ENCODE peak calls at places on chromosome 6, in seven cellular contexts. One of them, this sample, is unnamed.

GRCh38 chr6:166769648-166770047 is 142.6 kb upstream of the RPS6KA2 start:
- DNase-seq in astrocyte: no peak
- DNase-seq in glutamatergic neuron: no peak
- DNase-seq in epithelial cell of esophagus: no peak
- DNase-seq in gastrocnemius medialis: no peak
- DNase-seq in cardiac muscle cell: no peak
- DNase-seq in right lobe of liver: no peak
- DNase-seq in this sample: no peak

GRCh38 chr6:50270427-50270826 is 220.7 kb upstream of the DEFB112 start:
- DNase-seq in astrocyte: no peak
- DNase-seq in glutamatergic neuron: no peak
- DNase-seq in epithelial cell of esophagus: peak; percentile 10
- DNase-seq in gastrocnemius medialis: no peak
- DNase-seq in cardiac muscle cell: no peak
- DNase-seq in right lobe of liver: no peak
- DNase-seq in this sample: no peak

GRCh38 chr6:167679137-167679736 is 147.5 kb upstream of the AFDN start:
- DNase-seq in astrocyte: no peak
- DNase-seq in glutamatergic neuron: no peak
- DNase-seq in epithelial cell of esophagus: no peak
- DNase-seq in gastrocnemius medialis: no peak
- DNase-seq in cardiac muscle cell: no peak
- DNase-seq in right lobe of liver: no peak
- DNase-seq in this sample: no peak

GRCh38 chr6:50851269-50851847 is 32.7 kb downstream of the TFAP2B start:
- DNase-seq in astrocyte: no peak
- DNase-seq in glutamatergic neuron: no peak
- DNase-seq in epithelial cell of esophagus: no peak
- DNase-seq in gastrocnemius medialis: no peak
- DNase-seq in cardiac muscle cell: no peak
- DNase-seq in right lobe of liver: no peak
- DNase-seq in this sample: no peak

GRCh38 chr6:130625825-130626500 is 201.2 kb upstream of the SMLR1 start:
- DNase-seq in astrocyte: peak; percentile 74
- DNase-seq in glutamatergic neuron: no peak
- DNase-seq in epithelial cell of esophagus: peak; percentile 13
- DNase-seq in gastrocnemius medialis: no peak
- DNase-seq in cardiac muscle cell: peak; percentile 17
- DNase-seq in right lobe of liver: no peak
- DNase-seq in this sample: no peak

GRCh38 chr6:162819284-162819683 is 91.5 kb downstream of the PACRG start:
- DNase-seq in astrocyte: no peak
- DNase-seq in glutamatergic neuron: no peak
- DNase-seq in epithelial cell of esophagus: no peak
- DNase-seq in gastrocnemius medialis: no peak
- DNase-seq in cardiac muscle cell: no peak
- DNase-seq in right lobe of liver: no peak
- DNase-seq in this sample: no peak

GRCh38 chr6:131135244-131136020 is at the start of gene AKAP7:
- DNase-seq in astrocyte: peak; percentile 48
- DNase-seq in glutamatergic neuron: peak; percentile 87
- DNase-seq in epithelial cell of esophagus: peak; percentile 51
- DNase-seq in gastrocnemius medialis: peak; percentile 62
- DNase-seq in cardiac muscle cell: peak; percentile 88
- DNase-seq in right lobe of liver: peak; percentile 84
- DNase-seq in this sample: peak; percentile 86

GRCh38 chr6:69570126-69570525 is 226.7 kb downstream of the LMBRD1 start:
- DNase-seq in astrocyte: peak; percentile 3
- DNase-seq in glutamatergic neuron: no peak
- DNase-seq in epithelial cell of esophagus: no peak
- DNase-seq in gastrocnemius medialis: no peak
- DNase-seq in cardiac muscle cell: no peak
- DNase-seq in right lobe of liver: no peak
- DNase-seq in this sample: no peak

GRCh38 chr6:77180367-77180766 is 282.9 kb downstream of the HTR1B start:
- DNase-seq in astrocyte: no peak
- DNase-seq in glutamatergic neuron: no peak
- DNase-seq in epithelial cell of esophagus: no peak
- DNase-seq in gastrocnemius medialis: no peak
- DNase-seq in cardiac muscle cell: no peak
- DNase-seq in right lobe of liver: no peak
- DNase-seq in this sample: no peak

GRCh38 chr6:129498950-129499870 is 210.8 kb downstream of the ARHGAP18 start:
- DNase-seq in astrocyte: peak; percentile 46
- DNase-seq in glutamatergic neuron: no peak
- DNase-seq in epithelial cell of esophagus: peak; percentile 71
- DNase-seq in gastrocnemius medialis: no peak
- DNase-seq in cardiac muscle cell: peak; percentile 70
- DNase-seq in right lobe of liver: no peak
- DNase-seq in this sample: peak; percentile 68

GRCh38 chr6:20447581-20448132 is 46.0 kb downstream of the E2F3 start:
- DNase-seq in astrocyte: no peak
- DNase-seq in glutamatergic neuron: no peak
- DNase-seq in epithelial cell of esophagus: no peak
- DNase-seq in gastrocnemius medialis: no peak
- DNase-seq in cardiac muscle cell: no peak
- DNase-seq in right lobe of liver: no peak
- DNase-seq in this sample: no peak

GRCh38 chr6:150928882-150929281 is 63.4 kb downstream of the MTHFD1L start:
- DNase-seq in astrocyte: no peak
- DNase-seq in glutamatergic neuron: peak; percentile 21
- DNase-seq in epithelial cell of esophagus: no peak
- DNase-seq in gastrocnemius medialis: no peak
- DNase-seq in cardiac muscle cell: no peak
- DNase-seq in right lobe of liver: no peak
- DNase-seq in this sample: no peak

GRCh38 chr6:73606428-73606827 is 47.4 kb downstream of the SLC17A5 start:
- DNase-seq in astrocyte: no peak
- DNase-seq in glutamatergic neuron: no peak
- DNase-seq in epithelial cell of esophagus: no peak
- DNase-seq in gastrocnemius medialis: no peak
- DNase-seq in cardiac muscle cell: no peak
- DNase-seq in right lobe of liver: no peak
- DNase-seq in this sample: peak; percentile 10

GRCh38 chr6:32187009-32187709 is 2.8 kb downstream of the PBX2 start:
- DNase-seq in astrocyte: no peak
- DNase-seq in glutamatergic neuron: no peak
- DNase-seq in epithelial cell of esophagus: no peak
- DNase-seq in gastrocnemius medialis: no peak
- DNase-seq in cardiac muscle cell: no peak
- DNase-seq in right lobe of liver: no peak
- DNase-seq in this sample: no peak
- TF ChIP-seq CTCF in astrocyte: no peak
- TF ChIP-seq CTCF in glutamatergic neuron: no peak
- TF ChIP-seq CTCF in epithelial cell of esophagus: no peak
- TF ChIP-seq CTCF in gastrocnemius medialis: no peak
- TF ChIP-seq CTCF in cardiac muscle cell: no peak
- TF ChIP-seq CTCF in right lobe of liver: no peak
- TF ChIP-seq CTCF in this sample: no peak

GRCh38 chr6:54878705-54879104 is 32.1 kb downstream of the FAM83B start:
- DNase-seq in astrocyte: no peak
- DNase-seq in glutamatergic neuron: no peak
- DNase-seq in epithelial cell of esophagus: no peak
- DNase-seq in gastrocnemius medialis: no peak
- DNase-seq in cardiac muscle cell: no peak
- DNase-seq in right lobe of liver: no peak
- DNase-seq in this sample: no peak
- TF ChIP-seq CTCF in astrocyte: no peak
- TF ChIP-seq CTCF in glutamatergic neuron: no peak
- TF ChIP-seq CTCF in epithelial cell of esophagus: no peak
- TF ChIP-seq CTCF in gastrocnemius medialis: no peak
- TF ChIP-seq CTCF in cardiac muscle cell: no peak
- TF ChIP-seq CTCF in right lobe of liver: no peak
- TF ChIP-seq CTCF in this sample: peak; percentile 23

GRCh38 chr6:1256435-1257008 is 55.4 kb upstream of the FOXQ1 start:
- DNase-seq in astrocyte: no peak
- DNase-seq in glutamatergic neuron: no peak
- DNase-seq in epithelial cell of esophagus: no peak
- DNase-seq in gastrocnemius medialis: no peak
- DNase-seq in cardiac muscle cell: no peak
- DNase-seq in right lobe of liver: no peak
- DNase-seq in this sample: no peak
- TF ChIP-seq CTCF in astrocyte: no peak
- TF ChIP-seq CTCF in glutamatergic neuron: no peak
- TF ChIP-seq CTCF in epithelial cell of esophagus: no peak
- TF ChIP-seq CTCF in gastrocnemius medialis: no peak
- TF ChIP-seq CTCF in cardiac muscle cell: no peak
- TF ChIP-seq CTCF in right lobe of liver: no peak
- TF ChIP-seq CTCF in this sample: no peak

DNA sequence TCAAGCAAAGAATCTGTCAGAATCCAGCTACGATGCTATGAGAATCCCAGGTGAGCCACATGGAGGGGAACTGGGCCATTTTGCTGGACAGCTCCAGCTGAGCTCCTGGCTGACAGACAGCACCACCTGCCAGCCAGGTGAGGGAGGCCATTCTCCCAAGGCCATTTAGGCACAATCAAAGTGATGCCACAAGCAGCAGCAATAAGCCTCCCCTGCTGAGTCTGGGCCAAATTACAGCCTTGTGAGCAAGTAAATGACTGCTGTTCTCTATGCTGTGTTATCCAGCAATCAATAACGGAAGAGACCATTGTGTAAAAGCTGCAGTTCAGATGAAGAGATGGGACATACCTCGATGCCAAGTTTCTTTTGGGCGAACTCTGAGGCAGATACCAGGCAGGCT is 14.1 kb upstream of the SCGN start:
- DNase-seq in astrocyte: no peak
- DNase-seq in glutamatergic neuron: no peak
- DNase-seq in epithelial cell of esophagus: peak; percentile 42
- DNase-seq in gastrocnemius medialis: no peak
- DNase-seq in cardiac muscle cell: no peak
- DNase-seq in right lobe of liver: peak; percentile 60
- DNase-seq in this sample: peak; percentile 47
- TF ChIP-seq CTCF in astrocyte: no peak
- TF ChIP-seq CTCF in glutamatergic neuron: no peak
- TF ChIP-seq CTCF in epithelial cell of esophagus: peak; percentile 42
- TF ChIP-seq CTCF in gastrocnemius medialis: no peak
- TF ChIP-seq CTCF in cardiac muscle cell: no peak
- TF ChIP-seq CTCF in right lobe of liver: no peak
- TF ChIP-seq CTCF in this sample: no peak

GRCh38 chr6:32146287-32146686 is 5.5 kb downstream of the PRRT1 start:
- DNase-seq in astrocyte: no peak
- DNase-seq in glutamatergic neuron: no peak
- DNase-seq in epithelial cell of esophagus: peak; percentile 41
- DNase-seq in gastrocnemius medialis: no peak
- DNase-seq in cardiac muscle cell: peak; percentile 33
- DNase-seq in right lobe of liver: no peak
- DNase-seq in this sample: no peak
- TF ChIP-seq CTCF in astrocyte: no peak
- TF ChIP-seq CTCF in glutamatergic neuron: no peak
- TF ChIP-seq CTCF in epithelial cell of esophagus: no peak
- TF ChIP-seq CTCF in gastrocnemius medialis: no peak
- TF ChIP-seq CTCF in cardiac muscle cell: no peak
- TF ChIP-seq CTCF in right lobe of liver: no peak
- TF ChIP-seq CTCF in this sample: no peak

GRCh38 chr6:18985061-18985460 is 597.9 kb downstream of the RNF144B start:
- DNase-seq in astrocyte: no peak
- DNase-seq in glutamatergic neuron: no peak
- DNase-seq in epithelial cell of esophagus: no peak
- DNase-seq in gastrocnemius medialis: no peak
- DNase-seq in cardiac muscle cell: no peak
- DNase-seq in right lobe of liver: no peak
- DNase-seq in this sample: no peak

GRCh38 chr6:18985958-18986357 is 598.8 kb downstream of the RNF144B start:
- DNase-seq in astrocyte: no peak
- DNase-seq in glutamatergic neuron: no peak
- DNase-seq in epithelial cell of esophagus: no peak
- DNase-seq in gastrocnemius medialis: no peak
- DNase-seq in cardiac muscle cell: no peak
- DNase-seq in right lobe of liver: no peak
- DNase-seq in this sample: no peak

GRCh38 chr6:18990313-18990978 is 603.3 kb downstream of the RNF144B start:
- DNase-seq in astrocyte: peak; percentile 25
- DNase-seq in glutamatergic neuron: peak; percentile 92
- DNase-seq in epithelial cell of esophagus: peak; percentile 66
- DNase-seq in gastrocnemius medialis: peak; percentile 16
- DNase-seq in cardiac muscle cell: peak; percentile 62
- DNase-seq in right lobe of liver: peak; percentile 84
- DNase-seq in this sample: peak; percentile 68
- TF ChIP-seq CTCF in astrocyte: peak; percentile 57
- TF ChIP-seq CTCF in glutamatergic neuron: peak; percentile 69
- TF ChIP-seq CTCF in epithelial cell of esophagus: peak; percentile 67
- TF ChIP-seq CTCF in gastrocnemius medialis: no peak
- TF ChIP-seq CTCF in cardiac muscle cell: peak; percentile 66
- TF ChIP-seq CTCF in right lobe of liver: peak; percentile 74
- TF ChIP-seq CTCF in this sample: peak; percentile 55

GRCh38 chr6:17059820-17060219 is 42.0 kb upstream of the STMND1 start:
- DNase-seq in astrocyte: no peak
- DNase-seq in glutamatergic neuron: no peak
- DNase-seq in epithelial cell of esophagus: peak; percentile 92
- DNase-seq in gastrocnemius medialis: no peak
- DNase-seq in cardiac muscle cell: no peak
- DNase-seq in right lobe of liver: no peak
- DNase-seq in this sample: no peak

GRCh38 chr6:17057322-17057721 is 44.5 kb upstream of the STMND1 start:
- DNase-seq in astrocyte: peak; percentile 43
- DNase-seq in glutamatergic neuron: no peak
- DNase-seq in epithelial cell of esophagus: peak; percentile 85
- DNase-seq in gastrocnemius medialis: no peak
- DNase-seq in cardiac muscle cell: peak; percentile 21
- DNase-seq in right lobe of liver: no peak
- DNase-seq in this sample: no peak

GRCh38 chr6:17059022-17059421 is 42.8 kb upstream of the STMND1 start:
- DNase-seq in astrocyte: no peak
- DNase-seq in glutamatergic neuron: no peak
- DNase-seq in epithelial cell of esophagus: no peak
- DNase-seq in gastrocnemius medialis: no peak
- DNase-seq in cardiac muscle cell: peak; percentile 10
- DNase-seq in right lobe of liver: no peak
- DNase-seq in this sample: no peak

GRCh38 chr6:17058550-17058949 is 43.3 kb upstream of the STMND1 start:
- DNase-seq in astrocyte: no peak
- DNase-seq in glutamatergic neuron: no peak
- DNase-seq in epithelial cell of esophagus: no peak
- DNase-seq in gastrocnemius medialis: no peak
- DNase-seq in cardiac muscle cell: no peak
- DNase-seq in right lobe of liver: no peak
- DNase-seq in this sample: no peak

DNA sequence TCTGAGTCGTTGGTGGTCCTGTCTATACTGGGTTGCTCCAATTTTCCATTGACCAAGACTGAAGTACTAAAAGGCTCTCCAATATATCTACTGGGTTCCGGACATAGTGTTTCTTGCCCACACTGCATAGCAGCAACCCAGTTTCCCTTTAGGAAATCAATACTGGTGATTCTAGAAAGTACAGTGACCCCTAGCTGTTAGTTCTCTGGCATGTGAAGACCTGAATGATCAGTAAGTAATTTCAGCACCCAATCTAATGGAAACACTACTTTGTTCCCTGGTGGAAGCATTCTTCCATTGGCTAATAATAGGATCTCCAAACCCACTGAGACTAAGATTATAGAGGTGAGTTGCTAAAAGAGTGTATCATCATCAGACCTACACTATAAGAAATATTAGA is 40.8 kb upstream of the STMND1 start:
- DNase-seq in astrocyte: no peak
- DNase-seq in glutamatergic neuron: no peak
- DNase-seq in epithelial cell of esophagus: no peak
- DNase-seq in gastrocnemius medialis: no peak
- DNase-seq in cardiac muscle cell: no peak
- DNase-seq in right lobe of liver: no peak
- DNase-seq in this sample: no peak
- TF ChIP-seq CTCF in astrocyte: no peak
- TF ChIP-seq CTCF in glutamatergic neuron: no peak
- TF ChIP-seq CTCF in epithelial cell of esophagus: no peak
- TF ChIP-seq CTCF in gastrocnemius medialis: no peak
- TF ChIP-seq CTCF in cardiac muscle cell: no peak
- TF ChIP-seq CTCF in right lobe of liver: peak; percentile 24
- TF ChIP-seq CTCF in this sample: no peak

GRCh38 chr6:157281570-157281969 is 41.7 kb downstream of the TMEM242 start:
- DNase-seq in astrocyte: no peak
- DNase-seq in glutamatergic neuron: no peak
- DNase-seq in epithelial cell of esophagus: no peak
- DNase-seq in gastrocnemius medialis: no peak
- DNase-seq in cardiac muscle cell: peak; percentile 17
- DNase-seq in right lobe of liver: no peak
- DNase-seq in this sample: no peak
- TF ChIP-seq CTCF in astrocyte: no peak
- TF ChIP-seq CTCF in glutamatergic neuron: no peak
- TF ChIP-seq CTCF in epithelial cell of esophagus: peak; percentile 25
- TF ChIP-seq CTCF in gastrocnemius medialis: peak; percentile 30
- TF ChIP-seq CTCF in cardiac muscle cell: peak; percentile 31
- TF ChIP-seq CTCF in right lobe of liver: peak; percentile 17
- TF ChIP-seq CTCF in this sample: peak; percentile 8